ENCODE peak calls at places on chromosomes 4 and X, in seven cellular contexts. M is T-helper 17 cell, C is HT-29, V is mammary epithelial cell, S is endothelial cell, N is NCI-H69, L is AG20443. U is an unnamed sample.

GRCh38 chr4:7067147-7067522 is 729 bp downstream of the GRPEL1 start:
- DNase-seq in S (no peak), V (no peak), L (no peak), N (no peak), C (peak; percentile 31), M (no peak), U (peak; percentile 31)

GRCh38 chrX:22345884-22346283 is 73.2 kb downstream of the CBLL2 start:
- DNase-seq in M (no peak), L (no peak), V (peak; percentile 8), C (no peak), N (no peak), S (no peak), U (peak; percentile 43)

GRCh38 chr4:2829321-2829932 is 14.2 kb upstream of the ADD1 start:
- DNase-seq in M (no peak), S (no peak), L (no peak), N (no peak), C (no peak), V (no peak), U (no peak)

GRCh38 chr4:183081116-183081469 is 18.0 kb upstream of the WWC2 start:
- DNase-seq in N (peak; percentile 26), M (no peak), S (no peak), C (no peak), V (no peak), L (no peak), U (no peak)

GRCh38 chrX:40300286-40300890 is 202.6 kb upstream of the BCOR start:
- DNase-seq in C (no peak), M (no peak), L (no peak), N (no peak), V (no peak), S (no peak), U (no peak)

GRCh38 chrX:65985922-65986588 is 53.8 kb downstream of the VSIG4 start:
- DNase-seq in L (peak; percentile 56), N (peak; percentile 1), C (peak; percentile 83), V (peak; percentile 59), S (peak; percentile 17), M (no peak), U (peak; percentile 80)

GRCh38 chr4:77235289-77235854 is 78.4 kb downstream of the CCNG2 start:
- DNase-seq in N (no peak), M (no peak), L (no peak), C (no peak), V (no peak), S (no peak), U (no peak)

GRCh38 chr4:118086334-118086733 is 52.0 kb downstream of the NDST3 start:
- DNase-seq in S (no peak), N (peak; percentile 62), L (peak; percentile 9), V (peak; percentile 49), C (peak; percentile 35), M (no peak), U (peak; percentile 41)

GRCh38 chr4:30714408-30715031 is 5.6 kb upstream of the PCDH7 start:
- DNase-seq in M (no peak), N (peak; percentile 50), S (peak; percentile 73), L (peak; percentile 63), C (peak; percentile 84), V (peak; percentile 38), U (peak; percentile 65)

GRCh38 chrX:97399400-97399799 is 515.7 kb downstream of the RPA4 start:
- DNase-seq in S (no peak), M (no peak), N (no peak), L (peak; percentile 32), V (no peak), C (no peak), U (peak; percentile 56)

GRCh38 chrX:39969099-39969825 is 128.5 kb downstream of the BCOR start:
- DNase-seq in V (no peak), M (no peak), C (no peak), L (no peak), N (peak; percentile 97), S (no peak), U (no peak)

GRCh38 chr4:73533515-73534422 is 52.2 kb downstream of the AFM start:
- DNase-seq in C (peak; percentile 7), M (no peak), N (no peak), S (no peak), V (no peak), L (no peak), U (peak; percentile 23)

GRCh38 chr4:168540086-168540864 is 43.4 kb downstream of the PALLD start:
- DNase-seq in C (no peak), S (no peak), V (no peak), M (no peak), N (peak; percentile 18), L (peak; percentile 43), U (no peak)

GRCh38 chr4:55397024-55397520 is 1.3 kb downstream of the TMEM165 start:
- DNase-seq in L (peak; percentile 31), V (peak; percentile 29), M (no peak), C (peak; percentile 59), N (peak; percentile 40), S (no peak), U (peak; percentile 31)